ENCODE peak calls at places on chromosome 1, in eight cellular contexts. T is AML-193; J is activated naive CD4-positive, alpha-beta T cell treated with Interleukin-2 at 50 U/mL for 16 hours; B is lower leg skin; U is SK-N-SH; S is fibroblast of mammary gland; M is A549; K is fibroblast of lung. W is an unnamed sample.

GRCh38 chr1:9561429-9561828 is 22.2 kb downstream of the SLC25A33 start:
- DNase-seq in T (no peak), J (no peak), B (no peak), U (peak; percentile 30), S (peak; percentile 95), M (no peak), K (peak; percentile 96), W (no peak)

GRCh38 chr1:234987415-234988159 is 141.1 kb downstream of the TOMM20 start:
- DNase-seq in T (no peak), J (peak; percentile 30), B (peak; percentile 96), U (no peak), S (peak; percentile 74), M (peak; percentile 55), K (peak; percentile 89), W (peak; percentile 87)

GRCh38 chr1:228697209-228698016 is 37.9 kb upstream of the RHOU start:
- DNase-seq in T (peak; percentile 95), J (no peak), B (peak; percentile 95), U (peak; percentile 37), S (peak; percentile 91), M (no peak), K (peak; percentile 37), W (peak; percentile 87)

GRCh38 chr1:90413519-90413918 is 303.6 kb downstream of the BARHL2 start:
- DNase-seq in T (no peak), J (no peak), B (no peak), U (no peak), S (no peak), M (no peak), K (no peak), W (no peak)

GRCh38 chr1:67713071-67713806 is 28.2 kb downstream of the GADD45A start:
- DNase-seq in T (no peak), J (no peak), B (no peak), U (peak; percentile 85), S (peak; percentile 93), M (peak; percentile 23), K (peak; percentile 89), W (no peak)

GRCh38 chr1:174273190-174273589 is 113.9 kb downstream of the RABGAP1L start:
- DNase-seq in T (no peak), J (no peak), B (no peak), U (no peak), S (no peak), M (no peak), K (no peak), W (no peak)

GRCh38 chr1:29505537-29506220 is 269.4 kb downstream of the PTPRU start:
- DNase-seq in T (no peak), J (no peak), B (peak; percentile 68), U (no peak), S (no peak), M (no peak), K (no peak), W (peak; percentile 27)

GRCh38 chr1:225825606-225826005 is 15.7 kb downstream of the EPHX1 start:
- DNase-seq in T (no peak), J (no peak), B (no peak), U (no peak), S (no peak), M (no peak), K (no peak), W (no peak)

GRCh38 chr1:165894591-165894990 is 67.2 kb downstream of the UCK2 start:
- DNase-seq in T (peak; percentile 5), J (no peak), B (no peak), U (no peak), S (peak; percentile 58), M (no peak), K (peak; percentile 32), W (no peak)

GRCh38 chr1:215606564-215607168 is 39.6 kb downstream of the KCTD3 start:
- DNase-seq in T (peak; percentile 24), J (no peak), B (no peak), U (peak; percentile 15), S (peak; percentile 47), M (peak; percentile 15), K (no peak), W (no peak)

GRCh38 chr1:18299441-18300338 is 181.0 kb upstream of the KLHDC7A start:
- DNase-seq in T (peak; percentile 3), J (peak; percentile 5), B (no peak), U (peak; percentile 73), S (peak; percentile 1), M (peak; percentile 47), K (no peak), W (no peak)